ENCODE peak calls at places on chromosomes 4 and X, in seven cellular contexts. U is cardiac muscle cell; C is activated CD8-positive, alpha-beta T cell treated with anti-CD3 and anti-CD28 coated beads for 36 hours; H is pancreas; F is HuH-7.5; B is T-helper 2 cell; O is left cardiac atrium. W is an unnamed sample.

GRCh38 chr4:109014593-109015412 is 251.9 kb upstream of the ETNPPL start:
- DNase-seq in U (no peak), C (no peak), H (no peak), F (no peak), B (no peak), O (no peak), W (no peak)

GRCh38 chr4:1541449-1542225 is 135.4 kb upstream of the NKX1-1 start:
- DNase-seq in U (no peak), C (no peak), H (no peak), F (no peak), B (no peak), O (peak; percentile 46), W (no peak)

GRCh38 chr4:45094676-45095075 is 368.3 kb upstream of the GNPDA2 start:
- DNase-seq in U (peak; percentile 11), C (no peak), H (no peak), F (no peak), B (no peak), O (no peak), W (no peak)

GRCh38 chr4:150475763-150476162 is 106.2 kb upstream of the MAB21L2 start:
- DNase-seq in U (no peak), C (no peak), H (no peak), F (no peak), B (no peak), O (no peak), W (no peak)

GRCh38 chr4:118790544-118790943 is 45.4 kb downstream of the SEC24D start:
- DNase-seq in U (no peak), C (no peak), H (no peak), F (no peak), B (no peak), O (no peak), W (no peak)

GRCh38 chr4:154741877-154742851 is 1.6 kb upstream of the LRAT start:
- DNase-seq in U (peak; percentile 10), C (peak; percentile 7), H (no peak), F (no peak), B (no peak), O (no peak), W (no peak)

GRCh38 chr4:24857996-24858395 is 54.8 kb downstream of the CCDC149 start:
- DNase-seq in U (peak; percentile 59), C (no peak), H (no peak), F (no peak), B (no peak), O (no peak), W (no peak)

GRCh38 chr4:85937507-85937906 is 422.3 kb downstream of the MAPK10 start:
- DNase-seq in U (no peak), C (no peak), H (no peak), F (no peak), B (no peak), O (no peak), W (no peak)

GRCh38 chr4:158202475-158202874 is 7.8 kb upstream of the TMEM144 start:
- DNase-seq in U (no peak), C (no peak), H (no peak), F (no peak), B (no peak), O (no peak), W (no peak)

GRCh38 chr4:18616720-18617119 is 595.2 kb upstream of the LCORL start:
- DNase-seq in U (no peak), C (no peak), H (no peak), F (no peak), B (no peak), O (no peak), W (no peak)

GRCh38 chrX:16148896-16149295 is 18.4 kb upstream of the MAGEB17 start:
- DNase-seq in U (no peak), C (no peak), H (no peak), F (no peak), B (no peak), O (no peak), W (no peak)

GRCh38 chr4:174255790-174256189 is 27.7 kb downstream of the FBXO8 start:
- DNase-seq in U (peak; percentile 85), C (no peak), H (no peak), F (no peak), B (no peak), O (no peak), W (no peak)

GRCh38 chrX:35166023-35166422 is 223.4 kb downstream of the FAM47B start:
- DNase-seq in U (no peak), C (no peak), H (no peak), F (no peak), B (no peak), O (no peak), W (no peak)

GRCh38 chr4:23728393-23728792 is 161.5 kb downstream of the PPARGC1A start:
- DNase-seq in U (peak; percentile 88), C (no peak), H (no peak), F (no peak), B (no peak), O (no peak), W (peak; percentile 76)

GRCh38 chr4:15755321-15755750 is 22.8 kb upstream of the CD38 start:
- DNase-seq in U (peak; percentile 57), C (peak; percentile 85), H (no peak), F (no peak), B (no peak), O (no peak), W (peak; percentile 38)

GRCh38 chrX:18674417-18674787 is 2.5 kb upstream of the RS1 start:
- DNase-seq in U (no peak), C (peak; percentile 14), H (peak; percentile 13), F (peak; percentile 13), B (no peak), O (peak; percentile 32), W (no peak)

GRCh38 chrX:13463608-13464007 is 105.8 kb upstream of the EGFL6 start:
- DNase-seq in U (peak; percentile 85), C (no peak), H (no peak), F (peak; percentile 3), B (no peak), O (no peak), W (no peak)

W was measured in T1000.